ENCODE peak calls at places on chromosomes 1 and 21, in five cellular contexts. B is PC-3, N is GM23338, W is neural progenitor cell, F is hepatocyte. M is an unnamed sample.
A peak's percentile ranks its signal among the peaks of the same experiment; 100 is the strongest.

GRCh38 chr1:16900771-16901170 is 5.0 kb downstream of the RNU1-2 start:
- DNase-seq in B (no peak), N (no peak), W (no peak), F (no peak), M (peak; percentile 39)

GRCh38 chr1:203570805-203571204 is 55.8 kb upstream of the ATP2B4 start:
- DNase-seq in B (no peak), N (no peak), W (no peak), F (no peak), M (no peak)

GRCh38 chr1:154607084-154607747 is 770 bp downstream of the ADAR start:
- DNase-seq in B (peak; percentile 33), N (no peak), W (peak; percentile 63), F (peak; percentile 39), M (peak; percentile 13)

GRCh38 chr1:41907446-41907845 is 11.3 kb downstream of the HIVEP3 start:
- DNase-seq in B (no peak), N (no peak), W (no peak), F (no peak), M (no peak)

GRCh38 chr1:186761358-186761757 is 67.4 kb upstream of the PLA2G4A start:
- DNase-seq in B (no peak), N (no peak), W (no peak), F (no peak), M (no peak)

GRCh38 chr21:34243562-34243961 is 120.2 kb upstream of the KCNE2 start:
- DNase-seq in B (peak; percentile 52), N (peak; percentile 72), W (peak; percentile 27), F (no peak), M (peak; percentile 47)

GRCh38 chr1:185939142-185939541 is 205.0 kb downstream of the HMCN1 start:
- DNase-seq in B (no peak), N (peak; percentile 56), W (no peak), F (no peak), M (no peak)

GRCh38 chr1:29896791-29897725 is 660.7 kb downstream of the PTPRU start:
- DNase-seq in B (no peak), N (no peak), W (no peak), F (no peak), M (no peak)

GRCh38 chr1:174197088-174197487 is 37.8 kb downstream of the RABGAP1L start:
- DNase-seq in B (no peak), N (no peak), W (no peak), F (no peak), M (no peak)

GRCh38 chr1:53826367-53826766 is 11.7 kb downstream of the NDC1 start:
- DNase-seq in B (no peak), N (peak; percentile 16), W (peak; percentile 6), F (no peak), M (no peak)

GRCh38 chr1:179082308-179083030 is 599 bp downstream of the TOR3A start:
- DNase-seq in B (peak; percentile 31), N (peak; percentile 66), W (peak; percentile 62), F (peak; percentile 35), M (peak; percentile 53)

GRCh38 chr1:77282187-77282865 is 507 bp downstream of the AK5 start:
- DNase-seq in B (peak; percentile 23), N (peak; percentile 60), W (peak; percentile 67), F (peak; percentile 5), M (no peak)

GRCh38 chr1:38474738-38475623 is 384.6 kb downstream of the RRAGC start:
- DNase-seq in B (no peak), N (peak; percentile 68), W (peak; percentile 25), F (no peak), M (peak; percentile 94)

GRCh38 chr1:54274448-54274847 is 74.5 kb downstream of the MRPL37 start:
- DNase-seq in B (no peak), N (no peak), W (peak; percentile 31), F (no peak), M (no peak)

GRCh38 chr1:13723810-13724209 is 23.8 kb downstream of the PRDM2 start:
- DNase-seq in B (no peak), N (peak; percentile 66), W (no peak), F (no peak), M (no peak)

GRCh38 chr1:184002071-184002470 is 35.5 kb downstream of the COLGALT2 start:
- DNase-seq in B (peak; percentile 84), N (no peak), W (peak; percentile 63), F (peak; percentile 60), M (no peak)

GRCh38 chr1:116762781-116763115 is 8.5 kb downstream of the CD2 start:
- DNase-seq in B (no peak), N (no peak), W (no peak), F (no peak), M (no peak)

GRCh38 chr1:85224734-85225623 is 24.2 kb upstream of the SYDE2 start:
- DNase-seq in B (peak; percentile 72), N (peak; percentile 90), W (peak; percentile 60), F (peak; percentile 73), M (no peak)

GRCh38 chr1:117128323-117129079 is 7.0 kb upstream of the TRIM45 start:
- DNase-seq in B (peak; percentile 72), N (peak; percentile 57), W (peak; percentile 17), F (peak; percentile 52), M (peak; percentile 39)

GRCh38 chr1:56434659-56435202 is 144.6 kb downstream of the PLPP3 start:
- DNase-seq in B (no peak), N (peak; percentile 35), W (no peak), F (no peak), M (peak; percentile 34)

GRCh38 chr1:58739851-58740466 is 40.1 kb upstream of the MYSM1 start:
- DNase-seq in B (peak; percentile 89), N (peak; percentile 91), W (peak; percentile 87), F (peak; percentile 88), M (peak; percentile 78)

GRCh38 chr1:201396859-201397464 is 2.2 kb downstream of the LAD1 start:
- DNase-seq in B (peak; percentile 100), N (no peak), W (no peak), F (peak; percentile 86), M (no peak)

GRCh38 chr1:172321429-172321828 is 99.1 kb upstream of the C1orf105 start:
- DNase-seq in B (peak; percentile 31), N (no peak), W (no peak), F (no peak), M (no peak)

GRCh38 chr1:116119876-116120275 is 8.7 kb downstream of the MAB21L3 start:
- DNase-seq in B (no peak), N (no peak), W (no peak), F (no peak), M (no peak)

GRCh38 chr1:73862343-73862742 is 335.6 kb downstream of the LRRIQ3 start:
- DNase-seq in B (no peak), N (no peak), W (peak; percentile 7), F (no peak), M (no peak)

GRCh38 chr1:243926803-243927245 is 76.8 kb upstream of the AKT3 start:
- DNase-seq in B (peak; percentile 99), N (peak; percentile 63), W (peak; percentile 36), F (no peak), M (no peak)

GRCh38 chr1:221741364-221741970 is 422 bp downstream of the DUSP10 start:
- DNase-seq in B (peak; percentile 27), N (peak; percentile 57), W (peak; percentile 61), F (peak; percentile 34), M (no peak)

GRCh38 chr1:43499882-43500281 is 30.8 kb upstream of the PTPRF start:
- DNase-seq in B (no peak), N (peak; percentile 25), W (no peak), F (no peak), M (no peak)

GRCh38 chr1:160007577-160008200 is 24.1 kb downstream of the PIGM start:
- DNase-seq in B (peak; percentile 85), N (peak; percentile 77), W (peak; percentile 70), F (peak; percentile 57), M (peak; percentile 51)
- TF ChIP-seq CTCF in B (peak; percentile 97), N (peak; percentile 81), W (peak; percentile 83), F (peak; percentile 89), M (peak; percentile 98)

DNA sequence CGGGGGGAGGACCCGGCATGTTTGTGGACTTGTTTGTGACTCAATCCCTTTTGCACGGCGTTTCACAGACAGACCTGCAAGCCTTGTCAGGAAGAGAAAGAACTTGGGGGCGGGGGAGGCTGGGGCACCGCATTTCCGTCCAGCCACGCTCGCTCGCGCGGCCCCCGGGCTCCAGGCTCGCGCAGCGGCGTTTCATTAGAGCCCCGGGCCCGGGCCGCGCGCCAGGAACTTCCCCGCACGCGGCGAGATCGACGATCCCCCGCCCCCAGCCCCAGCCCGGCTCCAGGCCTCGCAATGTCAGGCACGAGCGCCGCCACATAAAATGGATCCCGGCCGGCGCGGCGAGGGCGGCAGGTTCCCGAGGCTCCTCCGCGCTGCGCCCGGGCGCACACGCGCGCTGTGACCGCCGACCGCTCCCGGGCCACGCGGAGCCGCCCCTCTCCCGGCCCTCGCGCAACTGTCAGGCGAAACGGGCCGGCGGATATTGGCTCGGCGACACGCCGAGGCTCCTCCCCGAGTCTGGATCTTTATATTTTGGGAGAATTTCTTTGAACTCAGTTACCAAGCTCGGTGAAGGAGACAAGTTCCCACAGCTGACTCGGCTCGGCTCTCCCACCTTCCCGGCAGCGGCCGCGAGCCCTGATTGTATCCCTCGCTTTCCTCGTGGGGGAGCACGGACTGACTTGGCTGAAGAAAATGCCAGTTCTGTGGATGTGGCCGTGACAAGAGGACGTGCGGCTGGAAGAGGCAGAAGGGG is at the start of gene KIF26B:
- DNase-seq in B (peak; percentile 56), N (peak; percentile 48), W (peak; percentile 65), F (peak; percentile 79), M (no peak)
- TF ChIP-seq EZH2phosphoT487 in B (no peak), N (no peak), W (no peak), F (no peak), M (no peak)

GRCh38 chr21:41876928-41877652 is 2.1 kb downstream of the PRDM15 start:
- DNase-seq in B (no peak), N (no peak), W (no peak), F (no peak), M (peak; percentile 55)
- TF ChIP-seq CTCF in B (no peak), N (peak; percentile 5), W (no peak), F (no peak), M (peak; percentile 55)

DNA sequence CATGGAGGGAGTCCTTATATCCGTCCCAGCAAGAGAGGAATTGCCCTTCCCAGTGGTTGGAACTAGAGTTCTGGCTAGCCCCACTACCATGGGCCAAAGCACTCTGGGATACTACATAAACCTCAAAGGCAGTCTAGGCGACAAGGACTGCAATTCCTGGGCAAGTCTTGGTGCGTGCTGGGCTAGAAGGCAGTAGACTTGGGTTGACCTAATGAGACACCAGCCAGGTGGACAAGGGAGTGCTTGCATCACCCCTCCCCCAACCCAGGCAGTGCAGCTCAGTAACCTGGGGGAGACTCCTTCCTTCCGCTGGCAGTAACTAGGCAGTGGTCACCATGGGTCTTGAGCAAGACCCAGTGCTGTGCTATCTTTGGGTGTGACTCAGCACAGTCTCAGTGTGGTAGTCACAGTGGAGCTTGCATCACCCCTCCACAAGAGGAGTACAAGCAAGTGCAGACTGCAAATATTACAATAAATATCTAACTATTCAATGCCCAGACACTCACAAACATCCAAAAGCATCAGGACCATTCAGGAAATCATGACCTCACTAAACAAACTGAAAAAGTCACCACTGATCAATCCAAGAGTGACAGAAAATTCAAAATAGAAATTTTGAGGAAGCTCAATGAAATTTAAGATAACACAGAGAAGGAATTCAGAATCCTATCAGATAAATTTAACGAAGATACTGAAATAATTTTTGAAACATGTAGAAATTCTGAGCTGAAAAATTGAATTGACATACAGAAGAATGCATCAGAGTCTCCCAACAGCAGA is 84.7 kb upstream of the LYPLAL1 start:
- DNase-seq in B (peak; percentile 100), N (no peak), W (no peak), F (peak; percentile 43), M (no peak)
- TF ChIP-seq EZH2phosphoT487 in B (no peak), N (no peak), W (no peak), F (no peak), M (no peak)